ENCODE peak calls at places on chromosome 11, in nine cellular contexts. Y is body of pancreas; F is HFF-Myc; O is HCT116; H is mammary epithelial cell; U is GM23338; B is transverse colon; P is HAP-1; J is CD8-positive, alpha-beta memory T cell. L is an unnamed sample.
A peak's percentile ranks its signal among the peaks of the same experiment; 100 is the strongest.

GRCh38 chr11:87722756-87723599 is 452.3 kb downstream of the RAB38 start:
- DNase-seq in P (peak; percentile 45), U (peak; percentile 70), J (no peak), O (no peak), F (no peak), B (peak; percentile 40), H (peak; percentile 7), Y (peak; percentile 4), L (peak; percentile 5)

GRCh38 chr11:96317985-96318384 is 25.0 kb downstream of the MAML2 start:
- DNase-seq in U (no peak), P (no peak), O (no peak), H (no peak), J (no peak), B (no peak), Y (no peak), F (no peak), L (no peak)

GRCh38 chr11:32852142-32852541 is 22.4 kb downstream of the PRRG4 start:
- DNase-seq in J (no peak), H (peak; percentile 83), U (no peak), Y (no peak), P (no peak), F (no peak), O (no peak), B (peak; percentile 52), L (peak; percentile 37)

GRCh38 chr11:61911701-61912529 is 5.5 kb downstream of the RAB3IL1 start:
- DNase-seq in P (no peak), O (no peak), F (no peak), H (no peak), U (no peak), B (no peak), Y (no peak), J (no peak), L (no peak)

GRCh38 chr11:79940165-79940564 is 499.3 kb upstream of the TENM4 start:
- DNase-seq in P (no peak), F (no peak), O (no peak), J (no peak), H (peak; percentile 6), B (no peak), U (peak; percentile 17), Y (no peak), L (no peak)

GRCh38 chr11:61695917-61696316 is 15.7 kb downstream of the DAGLA start:
- DNase-seq in P (no peak), O (no peak), U (peak; percentile 68), Y (peak; percentile 89), B (peak; percentile 79), J (peak; percentile 84), F (peak; percentile 49), H (peak; percentile 91), L (peak; percentile 14)

GRCh38 chr11:113675003-113675471 is 31.1 kb downstream of the TMPRSS5 start:
- DNase-seq in F (peak; percentile 30), H (peak; percentile 92), O (no peak), P (no peak), B (no peak), J (no peak), U (no peak), Y (peak; percentile 9), L (peak; percentile 91)

GRCh38 chr11:87141980-87142514 is 104.3 kb downstream of the TMEM135 start:
- DNase-seq in Y (no peak), P (no peak), B (no peak), U (no peak), H (no peak), F (no peak), J (no peak), O (no peak), L (no peak)

GRCh38 chr11:72078477-72078876 is 1.9 kb downstream of the NUMA1 start:
- DNase-seq in J (no peak), F (no peak), O (no peak), B (no peak), P (no peak), U (no peak), Y (no peak), H (peak; percentile 39), L (no peak)

GRCh38 chr11:122681731-122682130 is 26.2 kb downstream of the UBASH3B start:
- DNase-seq in H (no peak), U (no peak), Y (no peak), J (no peak), F (no peak), O (no peak), B (no peak), P (no peak), L (no peak)

GRCh38 chr11:80502511-80502910 is 1061.7 kb upstream of the TENM4 start:
- DNase-seq in B (no peak), U (peak; percentile 48), Y (no peak), O (no peak), P (no peak), H (no peak), J (no peak), F (no peak), L (no peak)

GRCh38 chr11:22244986-22245592 is 52.2 kb downstream of the ANO5 start:
- DNase-seq in O (peak; percentile 15), P (peak; percentile 49), H (peak; percentile 12), B (peak; percentile 10), F (peak; percentile 2), J (peak; percentile 7), U (peak; percentile 85), Y (peak; percentile 42), L (peak; percentile 2)

GRCh38 chr11:75792997-75793800 is 21.8 kb upstream of the UVRAG start:
- DNase-seq in Y (no peak), J (no peak), F (no peak), B (no peak), O (no peak), H (no peak), P (no peak), U (no peak), L (no peak)

GRCh38 chr11:114173836-114174235 is 114.3 kb downstream of the ZBTB16 start:
- DNase-seq in O (no peak), F (no peak), Y (no peak), H (no peak), P (no peak), B (no peak), U (no peak), J (no peak), L (no peak)

GRCh38 chr11:94450061-94450460 is 43.6 kb downstream of the MRE11 start:
- DNase-seq in J (no peak), P (no peak), H (no peak), Y (no peak), U (no peak), O (no peak), B (no peak), F (no peak), L (peak; percentile 17)

GRCh38 chr11:3155691-3156258 is 9.3 kb downstream of the OSBPL5 start:
- DNase-seq in H (no peak), F (peak; percentile 79), B (peak; percentile 6), Y (no peak), U (no peak), O (no peak), J (no peak), P (no peak), L (no peak)

GRCh38 chr11:114171257-114172054 is 111.9 kb downstream of the ZBTB16 start:
- DNase-seq in U (no peak), B (peak; percentile 79), P (no peak), J (no peak), F (no peak), H (no peak), Y (peak; percentile 95), O (no peak), L (no peak)

GRCh38 chr11:116955548-116955947 is 118.1 kb upstream of the APOA1 start:
- DNase-seq in U (no peak), O (no peak), B (no peak), J (no peak), H (no peak), F (no peak), P (no peak), Y (no peak), L (no peak)

GRCh38 chr11:15745266-15745665 is 611.1 kb downstream of the SOX6 start:
- DNase-seq in J (no peak), P (no peak), U (no peak), Y (no peak), H (peak; percentile 54), O (no peak), F (no peak), B (no peak), L (no peak)

GRCh38 chr11:3136542-3137455 is 28.3 kb downstream of the OSBPL5 start:
- DNase-seq in J (no peak), F (no peak), O (no peak), U (no peak), Y (no peak), H (no peak), B (no peak), P (no peak), L (no peak)

GRCh38 chr11:118715245-118715807 is 35.9 kb upstream of the TREH start:
- DNase-seq in B (no peak), F (no peak), U (no peak), P (no peak), Y (peak; percentile 21), O (no peak), J (no peak), H (no peak), L (peak; percentile 20)

GRCh38 chr11:62108017-62108750 is 15.6 kb upstream of the INCENP start:
- DNase-seq in B (no peak), U (peak; percentile 92), P (peak; percentile 50), O (peak; percentile 59), H (peak; percentile 42), F (peak; percentile 48), Y (peak; percentile 59), J (peak; percentile 69), L (peak; percentile 46)

GRCh38 chr11:44310456-44311272 is 725 bp upstream of the ALX4 start:
- DNase-seq in Y (no peak), P (peak; percentile 51), H (no peak), U (peak; percentile 84), J (no peak), B (no peak), F (no peak), O (no peak), L (no peak)
- H3K4me3 ChIP-seq in Y (no peak overlapping the region), P (peak overlapping the region; percentile 40), H (no peak overlapping the region), U (peak overlapping the region; percentile 55), J (no peak overlapping the region), B (no peak overlapping the region), F (no peak overlapping the region), O (no peak overlapping the region), L (peak overlapping the region; percentile 40)

GRCh38 chr11:9757809-9758675 is 94.2 kb downstream of the SWAP70 start:
- DNase-seq in F (no peak), P (peak; percentile 94), B (peak; percentile 92), J (peak; percentile 89), Y (peak; percentile 89), U (peak; percentile 80), H (peak; percentile 57), O (peak; percentile 42), L (no peak)
- H3K4me3 ChIP-seq in F (peak overlapping the region; percentile 46), P (peak overlapping the region; percentile 46), B (peak overlapping the region; percentile 73), J (peak overlapping the region; percentile 83), Y (peak overlapping the region; percentile 44), U (peak overlapping the region; percentile 65), H (peak overlapping the region; percentile 43), O (peak overlapping the region; percentile 71), L (peak overlapping the region; percentile 29)

DNA sequence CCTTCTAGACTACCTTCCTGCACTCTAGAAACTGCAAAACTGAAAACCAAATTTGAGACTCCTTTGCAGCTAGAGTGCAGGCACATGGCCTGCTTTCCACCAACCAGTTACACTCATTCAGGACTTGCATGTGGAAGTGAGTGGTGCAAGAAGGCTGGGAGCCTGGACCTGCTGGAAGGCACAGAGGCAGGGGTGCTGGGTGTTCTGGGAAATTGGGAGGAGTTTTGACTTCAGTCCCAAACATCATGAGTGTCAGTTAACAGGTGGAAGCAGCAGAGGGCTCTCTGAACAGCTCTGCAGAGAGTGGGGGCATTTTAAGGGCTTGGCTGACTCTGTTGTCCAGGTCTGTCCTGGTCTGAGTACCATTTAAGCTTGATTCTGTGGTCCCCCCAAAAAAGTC is 49.3 kb upstream of the SYT13 start:
- DNase-seq in H (no peak), F (no peak), Y (no peak), B (no peak), U (no peak), O (peak; percentile 12), P (no peak), J (no peak), L (no peak)
- H3K4me3 ChIP-seq in H (no peak overlapping the region), F (no peak overlapping the region), Y (no peak overlapping the region), B (no peak overlapping the region), U (no peak overlapping the region), O (no peak overlapping the region), P (no peak overlapping the region), J (no peak overlapping the region), L (no peak overlapping the region)

GRCh38 chr11:102513869-102514268 is 16.7 kb downstream of the MMP7 start:
- DNase-seq in O (no peak), Y (peak; percentile 33), F (no peak), J (no peak), P (no peak), B (peak; percentile 70), H (peak; percentile 48), U (no peak), L (no peak)
- H3K4me3 ChIP-seq in O (no peak overlapping the region), Y (no peak overlapping the region), F (no peak overlapping the region), J (no peak overlapping the region), P (no peak overlapping the region), B (no peak overlapping the region), H (no peak overlapping the region), U (no peak overlapping the region), L (no peak overlapping the region)

L was measured in AG09309.